ENCODE peak calls at places on chromosomes 4 and X, in six cellular contexts. H, B, K, E, F and S are unnamed samples.

GRCh38 chr4:55931833-55932232 is 16.9 kb upstream of the CEP135 start:
- DNase-seq in K (peak), B (no peak), H (no peak), E (no peak), F (no peak), S (no peak)

GRCh38 chr4:173519130-173520101 is 10.6 kb downstream of the HAND2 start:
- DNase-seq in H (peak), E (no peak), F (no peak), K (no peak), B (no peak), S (no peak)

GRCh38 chrX:129561453-129561852 is 21.4 kb downstream of the OCRL start:
- DNase-seq in H (no peak), F (no peak), K (no peak), E (no peak), B (no peak), S (no peak)

GRCh38 chr4:150337709-150338108 is 244.2 kb upstream of the MAB21L2 start:
- DNase-seq in F (no peak), K (peak), E (no peak), B (no peak), H (no peak), S (no peak)

GRCh38 chr4:168796362-168797106 is 213.5 kb downstream of the CBR4 start:
- DNase-seq in H (peak), E (no peak), K (peak), B (no peak), F (no peak), S (no peak)

GRCh38 chr4:103754844-103755243 is 35.1 kb upstream of the TACR3 start:
- DNase-seq in F (no peak), E (no peak), H (peak), B (no peak), K (no peak), S (no peak)

GRCh38 chr4:3644849-3645627 is 112.8 kb upstream of the LRPAP1 start:
- DNase-seq in K (peak), B (no peak), E (no peak), H (no peak), F (no peak), S (no peak)

GRCh38 chr4:133624744-133625143 is 475.6 kb downstream of the PCDH10 start:
- DNase-seq in F (no peak), E (peak), K (no peak), H (peak), B (no peak), S (no peak)

GRCh38 chr4:176001171-176002006 is 64.3 kb upstream of the WDR17 start:
- DNase-seq in E (peak), F (peak), H (peak), K (no peak), B (no peak), S (no peak)

GRCh38 chr4:96102541-96103018 is 262.7 kb downstream of the PDHA2 start:
- DNase-seq in B (no peak), H (no peak), K (no peak), F (no peak), E (no peak), S (no peak)

GRCh38 chr4:54556081-54556480 is 101.7 kb upstream of the KIT start:
- DNase-seq in H (no peak), K (no peak), B (no peak), F (no peak), E (no peak), S (no peak)

GRCh38 chr4:54493862-54494261 is 163.9 kb upstream of the KIT start:
- DNase-seq in K (no peak), E (no peak), F (no peak), H (no peak), B (no peak), S (no peak)

GRCh38 chr4:6225469-6225868 is 25.1 kb upstream of the JAKMIP1 start:
- DNase-seq in K (no peak), E (peak), F (no peak), H (peak), B (no peak), S (no peak)

GRCh38 chr4:14079601-14080000 is 452.1 kb upstream of the BOD1L1 start:
- DNase-seq in F (no peak), E (no peak), K (no peak), B (no peak), H (no peak), S (no peak)

GRCh38 chr4:5051210-5051691 is at the start of gene STK32B:
- DNase-seq in B (peak), K (peak), E (peak), H (peak), F (peak), S (no peak)

GRCh38 chr4:52317361-52317879 is 266.3 kb downstream of the SPATA18 start:
- DNase-seq in B (no peak), H (no peak), K (no peak), F (no peak), E (no peak), S (no peak)

GRCh38 chr4:86595426-86595805 is 1.3 kb downstream of the PTPN13 start:
- DNase-seq in B (no peak), H (peak), K (peak), E (no peak), F (no peak), S (no peak)

GRCh38 chr4:159360549-159360948 is 257.7 kb downstream of the RAPGEF2 start:
- DNase-seq in K (peak), F (no peak), E (no peak), B (no peak), H (no peak), S (no peak)

GRCh38 chr4:121951570-121952110 is at the start of gene TRPC3:
- DNase-seq in H (peak), F (no peak), E (peak), K (peak), B (no peak), S (peak)

DNA sequence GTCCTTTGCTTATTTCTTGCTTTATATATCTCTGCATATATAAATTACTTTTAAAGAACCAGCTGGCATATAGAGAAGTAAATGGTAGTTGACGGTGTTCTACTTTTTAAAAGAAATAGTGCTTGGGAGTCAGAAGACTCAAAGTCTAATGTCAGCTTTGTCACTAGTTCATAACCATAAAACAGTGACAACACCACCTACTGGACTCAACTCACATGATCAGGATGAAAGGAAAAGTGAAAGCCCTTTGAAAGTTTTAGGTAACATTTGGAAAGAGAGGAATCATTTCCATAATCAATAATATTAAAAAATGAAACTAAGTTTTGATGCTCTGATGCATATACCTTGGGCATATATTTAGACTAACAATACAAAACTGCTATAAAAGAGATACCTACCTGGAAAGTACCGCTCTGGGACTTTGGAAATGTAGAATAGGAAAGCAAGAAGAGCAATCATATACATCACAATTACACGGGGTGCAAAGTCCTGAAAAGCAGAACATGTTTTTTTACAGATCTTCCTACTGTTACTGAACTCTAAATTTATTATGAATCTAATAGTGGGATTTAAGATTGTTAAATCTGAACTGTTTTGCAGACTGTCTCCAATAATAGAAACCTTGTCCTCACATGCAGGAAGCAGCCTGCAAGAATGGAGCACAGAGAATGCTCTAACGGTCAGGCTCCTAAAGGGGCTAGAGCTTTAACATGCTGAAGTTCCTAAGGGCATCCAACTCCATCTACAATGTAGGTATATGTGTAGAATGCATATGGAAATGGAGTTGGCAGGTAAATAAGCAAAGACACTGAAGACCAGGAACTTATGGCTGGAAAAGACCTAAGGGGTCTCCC is 15.6 kb downstream of the PAQR3 start:
- DNase-seq in H (peak), F (no peak), K (no peak), B (no peak), E (no peak), S (no peak)
- TF ChIP-seq CTCF in H (peak), F (no peak), K (no peak), B (no peak), E (peak), S (no peak)

GRCh38 chr4:10715696-10716095 is 31.1 kb upstream of the CLNK start:
- DNase-seq in B (no peak), H (peak), F (no peak), K (peak), E (no peak), S (no peak)

GRCh38 chr4:10715135-10715534 is 30.6 kb upstream of the CLNK start:
- DNase-seq in F (no peak), K (no peak), E (no peak), H (no peak), B (no peak), S (no peak)

GRCh38 chr4:10721616-10722015 is 37.0 kb upstream of the CLNK start:
- DNase-seq in H (no peak), K (no peak), F (no peak), B (no peak), E (no peak), S (no peak)

DNA sequence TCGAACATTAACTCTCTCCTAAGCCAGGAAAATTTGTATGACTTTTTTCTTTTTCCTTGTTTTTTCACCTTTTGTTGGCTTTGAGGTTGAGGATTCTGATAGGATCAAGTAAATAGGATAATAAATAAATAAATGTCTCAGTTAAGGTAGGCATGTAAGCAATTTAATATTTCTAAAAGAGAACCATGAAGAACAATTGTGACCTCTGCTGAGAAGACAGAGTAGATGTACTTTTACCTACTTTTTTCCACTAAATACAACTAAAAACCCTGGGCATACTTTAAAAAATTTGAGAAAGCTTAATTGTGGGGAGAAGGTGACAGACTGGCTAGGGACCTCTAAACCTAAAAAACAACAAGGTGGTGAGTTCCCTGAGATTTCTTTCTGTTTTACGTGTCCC is 31.6 kb upstream of the CLNK start:
- DNase-seq in H (no peak), F (no peak), E (no peak), K (no peak), B (no peak), S (no peak)
- TF ChIP-seq CTCF in H (no peak), F (no peak), E (no peak), K (no peak), B (no peak), S (no peak)

GRCh38 chr4:7310441-7310840 is 118.1 kb downstream of the SORCS2 start:
- DNase-seq in B (no peak), F (no peak), E (no peak), H (no peak), K (no peak), S (no peak)
- TF ChIP-seq CTCF in B (no peak), F (no peak), E (no peak), H (no peak), K (no peak), S (no peak)

DNA sequence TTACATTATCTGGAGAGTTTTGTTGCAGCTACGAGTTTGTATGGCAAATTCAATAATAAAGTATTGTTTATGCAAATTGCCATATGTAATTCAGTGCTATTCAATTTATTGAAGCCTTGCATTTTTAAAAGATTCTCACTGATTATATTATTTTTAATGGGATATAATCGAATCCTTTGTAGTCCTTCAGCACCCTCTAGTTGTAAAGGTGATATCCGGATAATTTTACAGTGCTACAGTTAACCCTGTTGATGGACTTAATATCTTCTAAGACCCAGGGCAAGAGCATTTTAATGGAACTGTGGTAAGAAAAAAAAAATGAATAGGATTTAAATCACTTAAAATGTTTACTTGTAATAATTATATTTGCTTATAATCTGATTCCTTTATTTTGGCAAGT is 48.5 kb upstream of the GRIA2 start:
- DNase-seq in K (peak), E (no peak), B (no peak), H (no peak), F (no peak), S (no peak)
- TF ChIP-seq CTCF in K (peak), E (no peak), B (no peak), H (peak), F (no peak), S (no peak)

GRCh38 chr4:48449151-48449550 is 34.0 kb upstream of the SLC10A4 start:
- DNase-seq in B (no peak), K (no peak), H (no peak), F (no peak), E (no peak), S (no peak)

GRCh38 chr4:48450740-48451139 is 32.4 kb upstream of the SLC10A4 start:
- DNase-seq in E (no peak), K (no peak), F (no peak), H (no peak), B (no peak), S (no peak)

GRCh38 chr4:48439988-48440387 is 43.2 kb upstream of the SLC10A4 start:
- DNase-seq in F (no peak), E (no peak), K (no peak), B (no peak), H (no peak), S (no peak)

DNA sequence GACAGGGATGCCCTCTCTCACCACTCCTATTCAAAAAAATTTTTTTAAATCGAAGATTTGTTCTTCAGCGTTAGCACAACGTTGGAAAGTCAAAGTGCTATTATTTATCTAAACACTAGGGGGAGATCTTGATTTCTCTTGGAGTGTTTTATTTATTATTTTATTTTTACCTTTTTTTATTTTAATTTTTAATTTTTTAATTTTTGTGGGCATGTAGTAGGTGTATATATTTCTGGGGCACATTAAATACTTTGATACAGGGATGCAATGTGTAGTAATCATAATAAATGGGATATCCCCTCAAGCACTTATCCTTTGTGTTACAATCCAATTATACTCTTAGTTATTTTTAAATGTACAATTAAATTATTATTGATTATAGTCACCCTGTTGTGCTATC is 37.4 kb upstream of the SLC10A4 start:
- DNase-seq in K (no peak), F (no peak), B (no peak), E (no peak), H (peak), S (no peak)
- TF ChIP-seq CTCF in K (peak), F (peak), B (no peak), E (peak), H (peak), S (no peak)

DNA sequence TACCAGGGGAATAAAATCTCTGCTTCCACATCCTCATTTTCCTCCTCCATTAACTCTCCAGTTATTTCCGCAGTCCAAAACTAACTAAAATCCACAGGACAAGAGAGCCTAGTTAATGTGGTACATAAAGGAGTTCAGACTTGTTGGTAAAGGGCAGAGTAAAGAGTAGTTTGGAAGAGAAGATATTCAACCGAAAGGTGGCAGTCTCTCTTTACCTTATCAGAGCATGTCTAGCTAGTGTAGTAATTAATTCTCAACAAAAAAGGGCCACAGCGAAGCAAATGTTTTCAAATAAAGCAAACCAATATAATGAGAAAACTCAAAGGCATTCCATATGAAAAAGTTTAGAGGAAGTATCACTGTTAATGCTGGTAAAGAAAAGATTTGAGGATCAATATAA is 286.5 kb downstream of the GLUD2 start:
- DNase-seq in B (no peak), E (no peak), K (no peak), F (no peak), H (peak), S (no peak)
- TF ChIP-seq CTCF in B (no peak), E (no peak), K (no peak), F (no peak), H (peak), S (no peak)

DNA sequence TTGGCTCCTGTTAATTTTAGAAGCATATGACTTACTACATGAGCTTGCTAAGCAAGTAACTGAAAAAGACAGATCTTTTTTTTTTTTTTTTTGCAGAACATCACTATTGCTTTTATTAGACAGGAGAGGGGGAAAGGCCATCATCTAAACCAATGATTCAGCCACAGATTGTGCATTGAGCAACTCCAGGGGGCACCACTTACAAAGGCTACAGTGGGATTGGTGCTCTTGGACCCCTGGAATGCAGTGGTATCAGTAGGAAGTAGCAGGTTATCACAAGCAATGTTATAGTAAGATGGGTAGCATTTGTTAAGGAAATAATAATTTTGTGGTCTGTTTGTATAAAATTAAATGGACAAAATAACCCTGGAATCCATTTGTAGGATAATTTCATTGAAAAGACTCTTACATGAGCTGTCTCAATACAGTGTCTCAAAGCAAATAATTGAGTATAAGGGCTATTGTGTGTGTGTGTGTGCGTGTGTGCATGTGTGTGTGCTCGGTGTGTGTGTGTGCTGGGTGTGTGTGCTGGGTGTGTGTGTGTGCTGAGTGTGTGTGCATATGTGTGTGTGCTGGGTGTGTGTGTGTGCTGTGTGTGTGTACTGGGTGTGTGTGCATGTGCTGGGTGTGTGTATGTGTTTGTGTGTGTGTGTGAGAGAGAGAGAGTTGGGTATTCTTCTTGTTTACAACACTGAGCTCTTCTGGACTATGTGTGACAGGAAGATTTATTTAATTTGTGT is 296.3 kb downstream of the PCDH7 start:
- DNase-seq in B (no peak), K (no peak), H (no peak), E (no peak), F (no peak), S (no peak)
- TF ChIP-seq CTCF in B (no peak), K (no peak), H (no peak), E (no peak), F (no peak), S (no peak)

GRCh38 chr4:42152507-42153504 is at the start of gene BEND4:
- DNase-seq in H (no peak), E (peak), K (no peak), F (no peak), B (no peak), S (no peak)
- TF ChIP-seq CTCF in H (no peak), E (no peak), K (no peak), F (no peak), B (no peak), S (no peak)

GRCh38 chrX:45781901-45782553 is 581.4 kb upstream of the DIPK2B start:
- DNase-seq in B (no peak), K (peak), H (peak), F (no peak), E (no peak), S (no peak)
- TF ChIP-seq CTCF in B (no peak), K (peak), H (peak), F (no peak), E (peak), S (no peak)

GRCh38 chrX:15465896-15466651 is 27.1 kb downstream of the PIR start:
- DNase-seq in B (no peak), E (no peak), K (peak), F (no peak), H (no peak), S (no peak)
- TF ChIP-seq CTCF in B (no peak), E (peak), K (no peak), F (no peak), H (no peak), S (no peak)